ENCODE peak calls at places on chromosomes 13 and 19, in nine cellular contexts. I, V, P, F, A, C, N, W and R are unnamed samples.

GRCh38 chr13:110000534-110001345 is 214.4 kb upstream of the IRS2 start:
- DNase-seq in I (no peak), V (no peak), P (no peak), F (no peak), A (peak; percentile 63), C (no peak), N (no peak), W (no peak), R (no peak)

GRCh38 chr19:41501854-41502253 is 58.9 kb downstream of the ERICH4 start:
- DNase-seq in I (no peak), V (no peak), P (no peak), F (no peak), A (no peak), C (no peak), N (no peak), W (no peak), R (no peak)

GRCh38 chr19:10654610-10655456 is 687 bp downstream of the ILF3 start:
- DNase-seq in I (peak; percentile 84), V (peak; percentile 66), P (no peak), F (peak; percentile 54), A (peak; percentile 76), C (peak; percentile 80), N (peak; percentile 61), W (peak; percentile 86), R (peak; percentile 67)

GRCh38 chr19:48271531-48272151 is 1.8 kb downstream of the ZNF114 start:
- DNase-seq in I (peak; percentile 43), V (no peak), P (no peak), F (peak; percentile 66), A (peak; percentile 60), C (peak; percentile 74), N (no peak), W (peak; percentile 66), R (peak; percentile 65)

GRCh38 chr19:20077791-20078463 is at the start of gene ZNF90:
- DNase-seq in I (peak; percentile 95), V (peak; percentile 94), P (peak; percentile 95), F (peak; percentile 95), A (peak; percentile 99), C (peak; percentile 89), N (peak; percentile 72), W (peak; percentile 97), R (peak; percentile 88)

GRCh38 chr19:31718041-31718440 is 368.8 kb upstream of the TSHZ3 start:
- DNase-seq in I (no peak), V (no peak), P (no peak), F (no peak), A (peak; percentile 50), C (no peak), N (no peak), W (no peak), R (no peak)

GRCh38 chr13:91017031-91017668 is 330.3 kb upstream of the MIR17HG start:
- DNase-seq in I (peak; percentile 41), V (no peak), P (no peak), F (peak; percentile 61), A (peak; percentile 52), C (peak; percentile 41), N (no peak), W (no peak), R (peak; percentile 37)

GRCh38 chr13:42591602-42592001 is 17.6 kb downstream of the TNFSF11 start:
- DNase-seq in I (no peak), V (no peak), P (no peak), F (no peak), A (no peak), C (no peak), N (no peak), W (no peak), R (no peak)

DNA sequence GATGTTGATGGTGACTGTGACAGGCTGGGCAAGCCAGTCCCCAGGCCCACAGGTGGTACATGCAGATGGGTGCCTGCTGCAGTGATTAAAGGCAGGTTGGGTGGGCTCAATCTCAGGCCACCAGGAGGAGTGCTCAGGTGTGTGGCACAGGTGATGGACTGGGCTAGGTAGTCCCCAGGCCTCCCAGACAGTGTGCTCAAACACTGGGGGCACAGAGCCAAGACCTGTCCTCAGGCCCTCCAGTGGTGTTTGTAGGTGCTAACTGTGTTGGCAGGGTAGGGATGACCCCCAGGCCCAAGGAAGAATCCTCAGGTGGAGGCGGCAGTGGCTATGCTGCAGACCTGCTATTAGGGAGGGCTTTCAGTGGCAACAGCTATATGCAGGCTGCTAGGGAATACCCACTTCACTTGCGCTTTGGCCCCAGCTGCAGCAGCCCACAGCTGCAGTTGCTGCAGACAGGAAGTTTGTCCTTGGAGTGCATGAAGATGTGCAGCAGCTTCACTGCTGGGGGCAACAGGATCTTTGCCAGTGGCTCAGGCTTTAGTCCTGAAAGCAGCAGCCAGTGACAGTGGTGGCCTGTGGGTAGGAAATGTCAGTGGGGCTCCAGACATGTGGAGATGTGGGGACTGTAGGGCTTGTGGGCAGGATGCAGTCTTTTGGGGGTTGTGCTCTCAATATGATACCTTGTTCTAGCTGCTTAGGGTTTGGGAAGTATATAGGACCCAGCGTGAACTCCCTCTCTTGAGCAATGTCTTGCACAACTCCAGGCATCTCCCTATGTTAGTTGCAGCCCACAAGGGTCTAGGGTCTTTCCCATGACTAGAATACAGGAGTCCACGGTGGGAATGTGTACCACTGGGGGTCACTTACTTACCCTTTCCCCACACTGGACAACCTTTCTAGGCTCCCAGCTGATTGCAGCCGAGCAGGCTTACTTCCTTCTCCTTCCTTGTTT is 54.1 kb upstream of the MLNR start:
- DNase-seq in I (no peak), V (no peak), P (no peak), F (peak; percentile 34), A (no peak), C (no peak), N (no peak), W (no peak), R (no peak)
- H3K27ac ChIP-seq in I (no peak overlapping the region), V (no peak overlapping the region), P (no peak overlapping the region), F (no peak overlapping the region), A (no peak overlapping the region), C (no peak overlapping the region), N (no peak overlapping the region), W (no peak overlapping the region), R (no peak overlapping the region)

GRCh38 chr19:18225702-18226468 is at the start of gene PDE4C:
- DNase-seq in I (no peak), V (no peak), P (no peak), F (peak; percentile 46), A (peak; percentile 48), C (no peak), N (no peak), W (no peak), R (no peak)

GRCh38 chr19:18223860-18224524 is 2.2 kb downstream of the PDE4C start:
- DNase-seq in I (peak; percentile 62), V (no peak), P (no peak), F (no peak), A (no peak), C (peak; percentile 77), N (peak; percentile 64), W (peak; percentile 78), R (peak; percentile 70)

GRCh38 chr19:18226956-18227780 is 930 bp upstream of the PDE4C start:
- DNase-seq in I (no peak), V (no peak), P (no peak), F (no peak), A (no peak), C (no peak), N (no peak), W (no peak), R (no peak)

GRCh38 chr19:18225355-18225701 is 910 bp downstream of the PDE4C start:
- DNase-seq in I (no peak), V (no peak), P (no peak), F (no peak), A (no peak), C (no peak), N (no peak), W (no peak), R (no peak)

DNA sequence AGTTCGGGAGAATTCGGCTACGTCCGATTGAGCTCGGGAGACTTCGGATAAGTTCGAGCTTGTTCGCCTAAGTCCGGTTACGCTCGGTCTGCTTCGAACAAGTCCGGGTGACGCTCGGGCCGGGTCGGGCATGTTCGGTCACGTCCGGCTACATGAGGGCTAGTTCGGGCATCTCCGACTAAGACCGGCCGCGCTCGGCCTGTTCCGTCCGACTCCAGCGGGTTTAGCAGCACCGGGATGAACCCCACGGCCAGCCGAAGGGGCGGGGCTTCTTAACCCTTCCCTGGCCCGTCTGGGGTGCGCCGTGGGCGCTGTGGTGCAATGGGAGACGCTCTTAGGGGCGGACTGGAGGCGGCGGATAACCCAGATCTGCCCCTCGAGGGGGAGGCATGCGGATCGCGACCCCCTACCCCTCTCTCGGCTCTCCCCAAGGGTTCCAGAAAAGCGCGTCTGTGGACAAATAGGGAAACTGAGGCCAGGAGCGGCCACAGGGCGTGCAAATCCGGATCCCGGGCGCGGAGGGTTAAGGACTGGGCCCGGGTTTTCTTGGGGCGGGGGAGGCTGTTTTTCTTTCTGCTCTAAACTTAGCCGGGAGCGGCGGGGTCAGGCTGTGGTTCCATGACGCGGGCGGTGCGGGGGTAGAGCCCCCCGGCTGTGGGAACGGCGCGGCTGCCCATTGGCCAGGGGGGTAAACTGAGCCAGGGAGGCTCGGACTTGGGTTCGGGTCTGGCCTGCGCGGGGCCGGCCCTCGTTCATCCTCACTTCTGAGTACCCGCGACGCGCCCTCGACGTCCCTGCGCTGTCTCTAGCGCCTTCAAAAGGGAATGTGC is 1.5 kb downstream of the PDE4C start:
- DNase-seq in I (peak; percentile 98), V (peak; percentile 80), P (peak; percentile 95), F (peak; percentile 98), A (peak; percentile 100), C (peak; percentile 98), N (peak; percentile 98), W (peak; percentile 99), R (peak; percentile 98)
- H3K4me3 ChIP-seq in I (peak overlapping the region; percentile 85), V (peak overlapping the region; percentile 54), P (peak overlapping the region; percentile 70), F (peak overlapping the region; percentile 72), A (peak overlapping the region; percentile 62), C (peak overlapping the region; percentile 42), N (peak overlapping the region; percentile 43), W (peak overlapping the region; percentile 42), R (peak overlapping the region; percentile 55)

GRCh38 chr19:38734426-38735256 is 9.6 kb downstream of the CAPN12 start:
- DNase-seq in I (no peak), V (peak; percentile 45), P (no peak), F (peak; percentile 43), A (peak; percentile 66), C (peak; percentile 68), N (peak; percentile 66), W (no peak), R (peak; percentile 62)

GRCh38 chr19:38737297-38737865 is 6.9 kb downstream of the CAPN12 start:
- DNase-seq in I (no peak), V (no peak), P (no peak), F (no peak), A (no peak), C (peak; percentile 72), N (no peak), W (no peak), R (peak; percentile 51)

GRCh38 chr19:38735257-38735686 is 9.0 kb downstream of the CAPN12 start:
- DNase-seq in I (no peak), V (peak; percentile 57), P (no peak), F (no peak), A (no peak), C (peak; percentile 70), N (no peak), W (no peak), R (peak; percentile 59)

GRCh38 chr19:38736413-38737280 is 7.6 kb downstream of the CAPN12 start:
- DNase-seq in I (no peak), V (peak; percentile 68), P (no peak), F (peak; percentile 31), A (peak; percentile 52), C (peak; percentile 91), N (peak; percentile 77), W (peak; percentile 81), R (peak; percentile 84)

GRCh38 chr19:38736036-38736412 is 8.2 kb downstream of the CAPN12 start:
- DNase-seq in I (no peak), V (peak; percentile 76), P (no peak), F (peak; percentile 44), A (peak; percentile 79), C (peak; percentile 84), N (peak; percentile 80), W (no peak), R (peak; percentile 80)
- H3K27me3 ChIP-seq in I (peaks cover 18% of the 10 kb centered on the region), V (no peaks in the 10 kb centered on the region), P (no peaks in the 10 kb centered on the region), F (no peaks in the 10 kb centered on the region), A (no peaks in the 10 kb centered on the region), C (no peaks in the 10 kb centered on the region), N (no peaks in the 10 kb centered on the region), W (no peaks in the 10 kb centered on the region), R (no peaks in the 10 kb centered on the region)

GRCh38 chr19:5397804-5398692 is 57.2 kb upstream of the ZNRF4 start:
- DNase-seq in I (peak; percentile 81), V (no peak), P (no peak), F (no peak), A (peak; percentile 55), C (no peak), N (no peak), W (no peak), R (no peak)

GRCh38 chr19:5396963-5397362 is 56.4 kb upstream of the PTPRS start:
- DNase-seq in I (no peak), V (no peak), P (no peak), F (no peak), A (no peak), C (no peak), N (no peak), W (no peak), R (no peak)

GRCh38 chr19:5394907-5395505 is 54.4 kb upstream of the PTPRS start:
- DNase-seq in I (peak; percentile 90), V (no peak), P (no peak), F (no peak), A (no peak), C (no peak), N (no peak), W (no peak), R (no peak)

GRCh38 chr19:5395541-5395940 is 54.9 kb upstream of the PTPRS start:
- DNase-seq in I (no peak), V (no peak), P (no peak), F (no peak), A (peak; percentile 47), C (no peak), N (no peak), W (no peak), R (no peak)

GRCh38 chr19:5395996-5396939 is 55.7 kb upstream of the PTPRS start:
- DNase-seq in I (no peak), V (no peak), P (no peak), F (no peak), A (no peak), C (no peak), N (no peak), W (no peak), R (no peak)
- H3K27ac ChIP-seq in I (peak overlapping the region; percentile 95), V (no peak overlapping the region), P (no peak overlapping the region), F (no peak overlapping the region), A (no peak overlapping the region), C (no peak overlapping the region), N (no peak overlapping the region), W (no peak overlapping the region), R (no peak overlapping the region)